ENCODE peak calls at places on chromosomes 12 and 14, in ten cellular contexts. H is M059J; G is NCI-H1417; I is fibroblast of the conjunctiva; K is activated T-helper 2 cell treated with anti-CD3 and anti-CD28 coated beads, Interferon-gamma antibody, Interleukin-2, Interleukin-4, amounts not matched to agents 10 μg/mL and 5 μg/mL and 100 μg/mL, durations not matched to agents 14 hours and 24 hours and 36 hours; E is stimulated activated CD4-positive, alpha-beta T cell treated with anti-CD3 and anti-CD28 coated beads, Interleukin-15, amount 100 ng/mL, for 48 hours; D is AG10803; O is NCI-H748 treated with DMSO at 0.1 percent for 48 hours; V is stromal cell of bone marrow; B is effector memory CD8-positive, alpha-beta T cell. L is an unnamed sample.

GRCh38 chr12:44015333-44015941 is 179.6 kb downstream of the TMEM117 start:
- DNase-seq in G (peak; percentile 88), O (peak; percentile 44), V (peak; percentile 36), D (peak; percentile 67), K (no peak), I (peak; percentile 38), E (no peak), B (no peak), H (peak; percentile 52), L (peak; percentile 30)

GRCh38 chr14:98210045-98210678 is 1061.8 kb downstream of the BCL11B start:
- DNase-seq in E (no peak), H (no peak), K (peak; percentile 28), B (peak; percentile 39), O (no peak), G (peak; percentile 64), I (no peak), V (no peak), D (no peak), L (no peak)

GRCh38 chr14:23562822-23563472 is 4.6 kb downstream of the AP1G2 start:
- DNase-seq in V (no peak), B (peak; percentile 49), O (peak; percentile 56), H (peak; percentile 35), E (no peak), K (peak; percentile 41), G (peak; percentile 74), D (peak; percentile 62), I (no peak), L (peak; percentile 56)

GRCh38 chr12:130770413-130771028 is 54.4 kb upstream of the RIMBP2 start:
- DNase-seq in H (no peak), D (no peak), O (no peak), I (no peak), E (no peak), K (no peak), B (no peak), V (no peak), G (no peak), L (no peak)

GRCh38 chr14:89388853-89389252 is 28.2 kb downstream of the FOXN3 start:
- DNase-seq in H (no peak), O (no peak), K (no peak), D (no peak), I (no peak), E (no peak), B (no peak), V (no peak), G (no peak), L (no peak)

GRCh38 chr14:95609398-95609990 is 74.6 kb downstream of the GLRX5 start:
- DNase-seq in D (peak; percentile 16), H (peak; percentile 21), K (no peak), V (peak; percentile 6), B (no peak), O (peak; percentile 52), G (peak; percentile 82), E (no peak), I (peak; percentile 9), L (peak; percentile 67)

GRCh38 chr12:99154264-99154982 is 493.1 kb upstream of the GARIN6 start:
- DNase-seq in D (no peak), I (no peak), H (peak; percentile 9), K (no peak), B (no peak), E (no peak), V (no peak), O (no peak), G (peak; percentile 73), L (no peak)

GRCh38 chr14:101852785-101853184 is 91.3 kb downstream of the PPP2R5C start:
- DNase-seq in H (no peak), I (no peak), G (no peak), B (no peak), O (no peak), E (no peak), V (no peak), D (no peak), K (no peak), L (no peak)

GRCh38 chr12:54413284-54414190 is 5.5 kb downstream of the ITGA5 start:
- DNase-seq in V (no peak), O (no peak), G (no peak), H (peak; percentile 81), K (peak; percentile 71), I (no peak), B (peak; percentile 83), E (no peak), D (peak; percentile 66), L (no peak)

GRCh38 chr12:100201604-100202423 is 1.2 kb downstream of the ACTR6 start:
- DNase-seq in G (no peak), E (no peak), D (no peak), K (no peak), I (no peak), O (no peak), H (no peak), V (no peak), B (no peak), L (no peak)

GRCh38 chr12:103799504-103800251 is 41.4 kb downstream of the NT5DC3 start:
- DNase-seq in O (peak; percentile 94), E (no peak), V (no peak), H (peak; percentile 25), B (no peak), D (peak; percentile 44), K (no peak), G (peak; percentile 99), I (no peak), L (peak; percentile 99)

GRCh38 chr14:43143106-43143505 is 1364.0 kb downstream of the FSCB start:
- DNase-seq in D (no peak), E (no peak), K (no peak), I (no peak), H (no peak), G (peak; percentile 29), B (no peak), O (no peak), V (no peak), L (no peak)

GRCh38 chr12:109310247-109311125 is 1.4 kb upstream of the FOXN4 start:
- DNase-seq in I (no peak), B (no peak), O (peak; percentile 91), H (no peak), V (no peak), D (no peak), E (no peak), G (peak; percentile 93), K (no peak), L (peak; percentile 98)

GRCh38 chr14:67457782-67458181 is 30.7 kb downstream of the TMEM229B start:
- DNase-seq in K (no peak), G (no peak), V (no peak), D (no peak), E (no peak), H (peak; percentile 54), I (no peak), B (no peak), O (no peak), L (peak; percentile 44)

GRCh38 chr12:106022568-106023012 is 116.2 kb downstream of the NUAK1 start:
- DNase-seq in K (no peak), D (no peak), I (no peak), V (no peak), G (no peak), H (no peak), B (no peak), E (no peak), O (no peak), L (no peak)

GRCh38 chr12:83110424-83110823 is 423.7 kb downstream of the TMTC2 start:
- DNase-seq in D (no peak), B (no peak), I (no peak), V (no peak), E (no peak), H (no peak), O (no peak), K (no peak), G (no peak), L (no peak)

GRCh38 chr14:106094654-106095189 is 568.3 kb downstream of the TMEM121 start:
- DNase-seq in I (no peak), D (no peak), V (no peak), K (peak; percentile 80), O (no peak), H (no peak), B (peak; percentile 7), E (peak; percentile 85), G (peak; percentile 18), L (no peak)

GRCh38 chr12:105658389-105658788 is 327.9 kb downstream of the C12orf75 start:
- DNase-seq in I (no peak), V (no peak), B (no peak), K (no peak), O (no peak), D (no peak), E (no peak), G (no peak), H (no peak), L (no peak)

GRCh38 chr12:100706029-100706428 is 88.5 kb upstream of the ANO4 start:
- DNase-seq in K (no peak), B (no peak), O (peak; percentile 86), V (peak; percentile 29), I (peak; percentile 48), E (no peak), H (peak; percentile 94), G (peak; percentile 98), D (peak; percentile 87), L (peak; percentile 68)

GRCh38 chr12:121009744-121010143 is 6.5 kb downstream of the C12orf43 start:
- DNase-seq in D (peak; percentile 28), E (no peak), G (peak; percentile 62), V (peak; percentile 16), H (peak; percentile 44), B (no peak), K (no peak), I (peak; percentile 28), O (no peak), L (no peak)

GRCh38 chr12:85626031-85626781 is 210.0 kb downstream of the RASSF9 start:
- DNase-seq in E (no peak), D (peak; percentile 64), O (no peak), B (no peak), V (peak; percentile 65), I (peak; percentile 44), K (no peak), G (no peak), H (peak; percentile 83), L (no peak)

GRCh38 chr14:87153391-87153790 is 839.6 kb downstream of the GALC start:
- DNase-seq in G (no peak), E (no peak), O (no peak), B (no peak), I (no peak), D (no peak), K (no peak), V (no peak), H (no peak), L (no peak)

GRCh38 chr12:63989301-63989845 is 144.9 kb downstream of the SRGAP1 start:
- DNase-seq in O (no peak), D (peak; percentile 83), K (no peak), E (no peak), V (no peak), I (no peak), H (peak; percentile 40), G (no peak), B (no peak), L (no peak)

GRCh38 chr14:72389200-72389599 is 457.0 kb downstream of the RGS6 start:
- DNase-seq in E (no peak), D (no peak), B (no peak), K (no peak), G (no peak), H (no peak), V (no peak), I (no peak), O (no peak), L (no peak)

GRCh38 chr12:51763743-51764142 is 84.8 kb downstream of the FIGNL2 start:
- DNase-seq in G (no peak), K (no peak), O (no peak), B (no peak), H (no peak), V (no peak), I (no peak), E (no peak), D (no peak), L (no peak)

GRCh38 chr12:12447837-12448236 is 91.0 kb downstream of the BORCS5 start:
- DNase-seq in I (no peak), E (no peak), B (no peak), D (no peak), V (no peak), H (no peak), O (no peak), G (no peak), K (no peak), L (no peak)

GRCh38 chr14:20327005-20327869 is 5.8 kb downstream of the CCNB1IP1 start:
- DNase-seq in D (peak; percentile 68), I (peak; percentile 63), K (no peak), E (no peak), H (peak; percentile 69), B (peak; percentile 52), G (peak; percentile 83), O (peak; percentile 66), V (peak; percentile 62), L (peak; percentile 58)

GRCh38 chr12:123900898-123901376 is 71.7 kb downstream of the CCDC92 start:
- DNase-seq in O (no peak), D (no peak), I (no peak), E (no peak), H (no peak), V (no peak), K (no peak), G (peak; percentile 37), B (no peak), L (peak; percentile 60)

L was measured in NCI-H146.